ENCODE peak calls at places on chromosome 10, in nine cellular contexts. U, S, D, T, G, O, M, J and L are unnamed samples. For H3K9me3, the result is how much of the 10 kb centered on the place peaks cover.

GRCh38 chr10:77163670-77164348 is 473.8 kb downstream of the KCNMA1 start:
- DNase-seq in U (peak), S (no peak), D (peak), T (peak), G (peak), O (no peak), M (peak), J (peak), L (peak)

GRCh38 chr10:30701471-30702173 is 72.1 kb upstream of the LYZL2 start:
- DNase-seq in U (peak), S (no peak), D (peak), T (peak), G (no peak), O (no peak), M (peak), J (peak), L (peak)

GRCh38 chr10:119862524-119862923 is 10.1 kb downstream of the MCMBP start:
- DNase-seq in U (no peak), S (no peak), D (no peak), T (no peak), G (no peak), O (no peak), M (no peak), J (no peak), L (no peak)

GRCh38 chr10:16381083-16381482 is 55.7 kb upstream of the PTER start:
- DNase-seq in U (no peak), S (no peak), D (peak), T (no peak), G (peak), O (no peak), M (no peak), J (no peak), L (no peak)

GRCh38 chr10:24132741-24133140 is 76.2 kb upstream of the KIAA1217 start:
- DNase-seq in U (no peak), S (no peak), D (peak), T (no peak), G (peak), O (no peak), M (no peak), J (no peak), L (no peak)

GRCh38 chr10:102642553-102643345 is 1.5 kb upstream of the TRIM8 start:
- DNase-seq in U (peak), S (no peak), D (peak), T (peak), G (peak), O (peak), M (peak), J (peak), L (peak)

GRCh38 chr10:71083457-71083975 is 128.9 kb upstream of the UNC5B start:
- DNase-seq in U (no peak), S (peak), D (no peak), T (no peak), G (no peak), O (peak), M (no peak), J (peak), L (peak)

GRCh38 chr10:126302831-126303230 is 85.4 kb downstream of the ADAM12 start:
- DNase-seq in U (peak), S (no peak), D (no peak), T (peak), G (no peak), O (no peak), M (no peak), J (no peak), L (no peak)

GRCh38 chr10:69757553-69758309 is 44.0 kb upstream of the COL13A1 start:
- DNase-seq in U (peak), S (peak), D (peak), T (peak), G (peak), O (no peak), M (no peak), J (no peak), L (no peak)

GRCh38 chr10:74589226-74589673 is 237.2 kb upstream of the KAT6B start:
- DNase-seq in U (peak), S (peak), D (peak), T (peak), G (peak), O (peak), M (peak), J (peak), L (no peak)

GRCh38 chr10:22662693-22663330 is 51.6 kb downstream of the PIP4K2A start:
- DNase-seq in U (no peak), S (no peak), D (no peak), T (no peak), G (no peak), O (no peak), M (no peak), J (no peak), L (no peak)

GRCh38 chr10:71697938-71698709 is 21.5 kb downstream of the C10orf105 start:
- DNase-seq in U (no peak), S (no peak), D (no peak), T (no peak), G (no peak), O (no peak), M (no peak), J (no peak), L (no peak)

GRCh38 chr10:131667561-131667960 is 233.2 kb upstream of the PPP2R2D start:
- DNase-seq in U (no peak), S (no peak), D (no peak), T (no peak), G (no peak), O (peak), M (no peak), J (no peak), L (peak)

GRCh38 chr10:72009430-72010081 is 45.4 kb downstream of the CHST3 start:
- DNase-seq in U (peak), S (peak), D (peak), T (peak), G (peak), O (peak), M (peak), J (peak), L (no peak)

GRCh38 chr10:93435621-93436385 is 46.3 kb downstream of the MYOF start:
- DNase-seq in U (no peak), S (no peak), D (peak), T (peak), G (no peak), O (no peak), M (no peak), J (no peak), L (no peak)

GRCh38 chr10:67225226-67225625 is 299.4 kb downstream of the LRRTM3 start:
- DNase-seq in U (no peak), S (peak), D (no peak), T (no peak), G (no peak), O (no peak), M (no peak), J (no peak), L (no peak)

GRCh38 chr10:75575940-75576339 is 144.5 kb downstream of the LRMDA start:
- DNase-seq in U (no peak), S (no peak), D (no peak), T (no peak), G (no peak), O (no peak), M (no peak), J (no peak), L (no peak)

GRCh38 chr10:69871074-69871473 is 69.4 kb downstream of the COL13A1 start:
- DNase-seq in U (no peak), S (no peak), D (no peak), T (no peak), G (no peak), O (no peak), M (no peak), J (no peak), L (no peak)

GRCh38 chr10:69845574-69846251 is 44.0 kb downstream of the COL13A1 start:
- DNase-seq in U (peak), S (peak), D (peak), T (peak), G (peak), O (no peak), M (peak), J (peak), L (no peak)

GRCh38 chr10:97590082-97590747 is 694 bp downstream of the C10orf62 start:
- DNase-seq in U (no peak), S (no peak), D (no peak), T (no peak), G (no peak), O (no peak), M (no peak), J (no peak), L (no peak)

GRCh38 chr10:14879055-14879800 is 562 bp downstream of the SUV39H2 start:
- DNase-seq in U (peak), S (no peak), D (peak), T (no peak), G (no peak), O (no peak), M (peak), J (peak), L (no peak)

GRCh38 chr10:35040761-35041501 is 49.2 kb downstream of the CUL2 start:
- DNase-seq in U (no peak), S (no peak), D (peak), T (peak), G (peak), O (no peak), M (no peak), J (no peak), L (peak)

GRCh38 chr10:97321032-97321806 is 2.1 kb downstream of the FRAT1 start:
- DNase-seq in U (peak), S (peak), D (no peak), T (no peak), G (no peak), O (peak), M (peak), J (peak), L (no peak)

GRCh38 chr10:18332048-18332447 is 191.8 kb downstream of the CACNB2 start:
- DNase-seq in U (no peak), S (no peak), D (no peak), T (no peak), G (no peak), O (no peak), M (no peak), J (no peak), L (no peak)

GRCh38 chr10:94212876-94213595 is 149.7 kb downstream of the NOC3L start:
- DNase-seq in U (peak), S (no peak), D (no peak), T (no peak), G (no peak), O (no peak), M (peak), J (peak), L (no peak)

GRCh38 chr10:129743738-129744133 is 220.3 kb downstream of the EBF3 start:
- DNase-seq in U (no peak), S (no peak), D (no peak), T (no peak), G (no peak), O (no peak), M (no peak), J (no peak), L (no peak)
- H3K9me3 ChIP-seq in U (under half), S (under half), D (under half), T (under half), G (under half), O (under half), M (under half), J (under half), L (under half)

GRCh38 chr10:13104697-13105096 is 4.7 kb downstream of the OPTN start:
- DNase-seq in U (no peak), S (no peak), D (no peak), T (no peak), G (no peak), O (no peak), M (no peak), J (no peak), L (no peak)
- TF ChIP-seq CTCF in U (no peak), S (no peak), D (no peak), T (no peak), G (no peak), O (no peak), M (no peak), J (no peak), L (no peak)

GRCh38 chr10:87593702-87594101 is 66.0 kb upstream of the PAPSS2 start:
- DNase-seq in U (no peak), S (no peak), D (no peak), T (peak), G (no peak), O (no peak), M (no peak), J (no peak), L (no peak)
- H3K27ac ChIP-seq in U (no peak), S (no peak), D (no peak), T (no peak), G (no peak), O (peak), M (no peak), J (no peak), L (no peak)

GRCh38 chr10:130660266-130660665 is 524.1 kb downstream of the GLRX3 start:
- DNase-seq in U (no peak), S (no peak), D (no peak), T (no peak), G (no peak), O (no peak), M (no peak), J (no peak), L (no peak)

GRCh38 chr10:130661419-130661818 is 525.2 kb downstream of the GLRX3 start:
- DNase-seq in U (no peak), S (no peak), D (no peak), T (no peak), G (no peak), O (no peak), M (no peak), J (no peak), L (no peak)

GRCh38 chr10:130666215-130666614 is 530.0 kb downstream of the GLRX3 start:
- DNase-seq in U (no peak), S (no peak), D (no peak), T (no peak), G (no peak), O (no peak), M (no peak), J (no peak), L (no peak)

GRCh38 chr10:130662775-130663174 is 526.6 kb downstream of the GLRX3 start:
- DNase-seq in U (no peak), S (no peak), D (no peak), T (no peak), G (no peak), O (no peak), M (no peak), J (no peak), L (no peak)

DNA sequence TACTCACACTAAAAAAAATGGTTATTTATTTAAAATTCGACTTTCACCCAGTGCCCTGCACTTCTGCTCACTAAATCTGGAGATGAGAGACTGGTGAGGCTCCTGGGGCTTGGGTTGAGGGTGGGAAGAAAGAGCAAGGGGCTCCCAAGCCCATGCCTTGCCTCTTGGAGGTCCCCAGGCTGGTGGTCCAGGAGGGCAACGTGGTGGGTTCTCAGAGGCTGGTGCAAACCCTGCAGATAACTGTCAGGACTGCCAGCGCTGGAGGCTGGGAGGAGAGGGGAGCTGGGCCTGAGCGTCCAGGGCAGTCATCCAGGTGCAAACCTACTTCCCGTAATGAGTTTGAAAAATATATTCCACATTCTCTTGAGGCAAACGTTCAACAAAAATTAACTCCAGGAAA is 528.3 kb downstream of the GLRX3 start:
- DNase-seq in U (no peak), S (no peak), D (no peak), T (no peak), G (no peak), O (no peak), M (no peak), J (no peak), L (no peak)
- H3K9me3 ChIP-seq in U (under half), S (under half), D (under half), T (half or more), G (under half), O (under half), M (under half), J (under half), L (under half)